ENCODE peak calls at places on chromosomes 2 and 18, in eight cellular contexts. One of them, this sample, is unnamed.

GRCh38 chr18:44568986-44569385 is 111.7 kb upstream of the SETBP1 start:
- DNase-seq in Peyer's patch: no peak
- DNase-seq in endothelial cell: no peak
- DNase-seq in HEK293T: no peak
- DNase-seq in sciatic nerve: no peak
- DNase-seq in globus pallidus: no peak
- DNase-seq in skeletal muscle cell: no peak
- DNase-seq in left cardiac atrium: no peak
- DNase-seq in this sample: no peak

GRCh38 chr2:206556357-206556949 is 85.8 kb upstream of the FAM237A start:
- DNase-seq in endothelial cell: peak; percentile 11
- DNase-seq in left cardiac atrium: no peak
- DNase-seq in Peyer's patch: no peak
- DNase-seq in HEK293T: peak; percentile 36
- DNase-seq in sciatic nerve: no peak
- DNase-seq in globus pallidus: peak; percentile 39
- DNase-seq in skeletal muscle cell: no peak
- DNase-seq in this sample: no peak

GRCh38 chr2:19899853-19900525 is 1.8 kb downstream of the TTC32 start:
- DNase-seq in left cardiac atrium: no peak
- DNase-seq in Peyer's patch: no peak
- DNase-seq in HEK293T: no peak
- DNase-seq in skeletal muscle cell: no peak
- DNase-seq in endothelial cell: no peak
- DNase-seq in sciatic nerve: no peak
- DNase-seq in globus pallidus: no peak
- DNase-seq in this sample: no peak

GRCh38 chr2:217902281-217903141 is 100.3 kb downstream of the TNS1 start:
- DNase-seq in left cardiac atrium: peak; percentile 89
- DNase-seq in skeletal muscle cell: peak; percentile 44
- DNase-seq in Peyer's patch: peak; percentile 83
- DNase-seq in sciatic nerve: peak; percentile 91
- DNase-seq in endothelial cell: no peak
- DNase-seq in globus pallidus: no peak
- DNase-seq in HEK293T: no peak
- DNase-seq in this sample: no peak

GRCh38 chr2:218081063-218081462 is 12.0 kb downstream of the RUFY4 start:
- DNase-seq in left cardiac atrium: no peak
- DNase-seq in sciatic nerve: no peak
- DNase-seq in skeletal muscle cell: no peak
- DNase-seq in endothelial cell: no peak
- DNase-seq in globus pallidus: no peak
- DNase-seq in Peyer's patch: no peak
- DNase-seq in HEK293T: no peak
- DNase-seq in this sample: no peak

GRCh38 chr2:104769096-104769495 is 84.8 kb upstream of the POU3F3 start:
- DNase-seq in globus pallidus: no peak
- DNase-seq in sciatic nerve: no peak
- DNase-seq in Peyer's patch: no peak
- DNase-seq in left cardiac atrium: no peak
- DNase-seq in HEK293T: no peak
- DNase-seq in skeletal muscle cell: peak; percentile 79
- DNase-seq in endothelial cell: no peak
- DNase-seq in this sample: no peak

GRCh38 chr2:224638338-224638823 is 53.2 kb upstream of the CUL3 start:
- DNase-seq in endothelial cell: no peak
- DNase-seq in HEK293T: no peak
- DNase-seq in sciatic nerve: no peak
- DNase-seq in Peyer's patch: peak; percentile 67
- DNase-seq in skeletal muscle cell: no peak
- DNase-seq in left cardiac atrium: no peak
- DNase-seq in globus pallidus: no peak
- DNase-seq in this sample: no peak

GRCh38 chr2:71937401-71937800 is 210.3 kb downstream of the CYP26B1 start:
- DNase-seq in globus pallidus: no peak
- DNase-seq in sciatic nerve: no peak
- DNase-seq in left cardiac atrium: no peak
- DNase-seq in Peyer's patch: no peak
- DNase-seq in HEK293T: no peak
- DNase-seq in skeletal muscle cell: no peak
- DNase-seq in endothelial cell: no peak
- DNase-seq in this sample: no peak

GRCh38 chr2:127220102-127220806 is at the start of gene CYP27C1:
- DNase-seq in left cardiac atrium: no peak
- DNase-seq in skeletal muscle cell: no peak
- DNase-seq in globus pallidus: no peak
- DNase-seq in Peyer's patch: no peak
- DNase-seq in endothelial cell: peak; percentile 51
- DNase-seq in HEK293T: peak; percentile 50
- DNase-seq in sciatic nerve: no peak
- DNase-seq in this sample: peak; percentile 54

GRCh38 chr2:197867630-197868029 is 63.2 kb downstream of the PLCL1 start:
- DNase-seq in left cardiac atrium: no peak
- DNase-seq in Peyer's patch: no peak
- DNase-seq in HEK293T: no peak
- DNase-seq in skeletal muscle cell: no peak
- DNase-seq in sciatic nerve: no peak
- DNase-seq in globus pallidus: no peak
- DNase-seq in endothelial cell: no peak
- DNase-seq in this sample: no peak

GRCh38 chr2:208129804-208130712 is at the start of gene CRYGC:
- DNase-seq in skeletal muscle cell: no peak
- DNase-seq in Peyer's patch: peak; percentile 83
- DNase-seq in left cardiac atrium: no peak
- DNase-seq in HEK293T: no peak
- DNase-seq in sciatic nerve: no peak
- DNase-seq in endothelial cell: no peak
- DNase-seq in globus pallidus: no peak
- DNase-seq in this sample: no peak

GRCh38 chr18:10022365-10022764 is 108.5 kb downstream of the VAPA start:
- DNase-seq in endothelial cell: no peak
- DNase-seq in HEK293T: no peak
- DNase-seq in skeletal muscle cell: no peak
- DNase-seq in left cardiac atrium: no peak
- DNase-seq in globus pallidus: no peak
- DNase-seq in Peyer's patch: no peak
- DNase-seq in sciatic nerve: no peak
- DNase-seq in this sample: no peak

GRCh38 chr2:111053825-111054490 is 66.8 kb upstream of the BCL2L11 start:
- DNase-seq in left cardiac atrium: no peak
- DNase-seq in sciatic nerve: no peak
- DNase-seq in HEK293T: no peak
- DNase-seq in globus pallidus: no peak
- DNase-seq in endothelial cell: no peak
- DNase-seq in skeletal muscle cell: no peak
- DNase-seq in Peyer's patch: no peak
- DNase-seq in this sample: no peak